ENCODE peak calls at places on chromosome 1, in seven cellular contexts. G is NCI-H1105; C is A549; R is GM03348; H is amniotic stem cell; X is substantia nigra; Y is stimulated activated CD4-positive, alpha-beta T cell treated with anti-CD3 and anti-CD28 coated beads, Interleukin-1b, Interleukin-23, amount 100 ng/mL, for 4 hours. A is an unnamed sample.

GRCh38 chr1:183124259-183124658 is 61.8 kb upstream of the LAMC2 start:
- DNase-seq in G (peak), C (no peak), R (no peak), H (no peak), X (no peak), Y (no peak), A (peak)

GRCh38 chr1:204623365-204623893 is 62.1 kb downstream of the LRRN2 start:
- DNase-seq in G (no peak), C (peak), R (no peak), H (no peak), X (no peak), Y (no peak), A (peak)

GRCh38 chr1:206748348-206749034 is 22.1 kb upstream of the IL19 start:
- DNase-seq in G (no peak), C (no peak), R (no peak), H (no peak), X (no peak), Y (no peak), A (no peak)

GRCh38 chr1:159786966-159787365 is 6.2 kb downstream of the DUSP23 start:
- DNase-seq in G (no peak), C (no peak), R (no peak), H (no peak), X (no peak), Y (no peak), A (no peak)

GRCh38 chr1:188669715-188670114 is 1807.9 kb downstream of the BRINP3 start:
- DNase-seq in G (peak), C (no peak), R (no peak), H (no peak), X (no peak), Y (no peak), A (no peak)

GRCh38 chr1:220420700-220421099 is 107.2 kb upstream of the MARK1 start:
- DNase-seq in G (no peak), C (no peak), R (no peak), H (no peak), X (no peak), Y (no peak), A (no peak)

GRCh38 chr1:69055223-69055622 is 512.5 kb upstream of the LRRC7 start:
- DNase-seq in G (peak), C (no peak), R (no peak), H (no peak), X (no peak), Y (no peak), A (peak)

GRCh38 chr1:152186556-152187285 is 27.7 kb upstream of the RPTN start:
- DNase-seq in G (no peak), C (no peak), R (no peak), H (no peak), X (no peak), Y (no peak), A (no peak)

GRCh38 chr1:157138220-157139124 is at the start of gene ETV3:
- DNase-seq in G (peak), C (peak), R (peak), H (peak), X (peak), Y (peak), A (peak)

GRCh38 chr1:40032240-40032891 is 8.2 kb upstream of the CAP1 start:
- DNase-seq in G (peak), C (peak), R (peak), H (peak), X (peak), Y (no peak), A (peak)

GRCh38 chr1:38466486-38466885 is 393.1 kb downstream of the RRAGC start:
- DNase-seq in G (no peak), C (no peak), R (no peak), H (no peak), X (no peak), Y (no peak), A (no peak)

GRCh38 chr1:91546876-91547275 is 46.2 kb downstream of the CDC7 start:
- DNase-seq in G (no peak), C (no peak), R (no peak), H (no peak), X (no peak), Y (no peak), A (no peak)

GRCh38 chr1:227459326-227459841 is 104.0 kb upstream of the ZNF678 start:
- DNase-seq in G (no peak), C (no peak), R (no peak), H (no peak), X (no peak), Y (no peak), A (peak)

GRCh38 chr1:31730336-31731048 is 26.7 kb upstream of the COL16A1 start:
- DNase-seq in G (no peak), C (no peak), R (no peak), H (no peak), X (no peak), Y (no peak), A (no peak)

GRCh38 chr1:31335007-31335406 is 37.9 kb downstream of the FABP3 start:
- DNase-seq in G (peak), C (peak), R (peak), H (no peak), X (no peak), Y (no peak), A (peak)

GRCh38 chr1:918353-918752 is 5.4 kb upstream of the SAMD11 start:
- DNase-seq in G (no peak), C (no peak), R (no peak), H (no peak), X (no peak), Y (no peak), A (no peak)

GRCh38 chr1:201645956-201646355 is 107.0 kb downstream of the NAV1 start:
- DNase-seq in G (no peak), C (no peak), R (peak), H (no peak), X (no peak), Y (no peak), A (no peak)

GRCh38 chr1:22551591-22552370 is 11.5 kb upstream of the EPHA8 start:
- DNase-seq in G (no peak), C (no peak), R (no peak), H (no peak), X (no peak), Y (no peak), A (no peak)